ENCODE peak calls at places on chromosome 1, in ten cellular contexts. E, U, L, A, O, H, B, K, Q and N are unnamed samples.

GRCh38 chr1:204723131-204723787 is 37.7 kb upstream of the LRRN2 start:
- DNase-seq in E (no peak), U (no peak), L (no peak), A (no peak), O (peak), H (peak), B (no peak), K (peak), Q (no peak), N (no peak)

GRCh38 chr1:68255301-68255700 is 23.0 kb upstream of the WLS start:
- DNase-seq in E (no peak), U (no peak), L (no peak), A (no peak), O (no peak), H (no peak), B (no peak), K (no peak), Q (no peak), N (no peak)

GRCh38 chr1:245298781-245299180 is 144.0 kb downstream of the KIF26B start:
- DNase-seq in E (peak), U (no peak), L (peak), A (no peak), O (no peak), H (no peak), B (peak), K (no peak), Q (no peak), N (no peak)

GRCh38 chr1:164803366-164803765 is 244.4 kb downstream of the PBX1 start:
- DNase-seq in E (no peak), U (no peak), L (no peak), A (no peak), O (no peak), H (no peak), B (no peak), K (no peak), Q (no peak), N (no peak)

GRCh38 chr1:208387908-208388756 is 143.9 kb upstream of the PLXNA2 start:
- DNase-seq in E (no peak), U (no peak), L (no peak), A (no peak), O (no peak), H (peak), B (no peak), K (no peak), Q (no peak), N (no peak)

GRCh38 chr1:46616277-46617107 is at the start of gene MOB3C:
- DNase-seq in E (peak), U (peak), L (peak), A (peak), O (peak), H (peak), B (peak), K (no peak), Q (peak), N (peak)

GRCh38 chr1:203475012-203475981 is at the start of gene PRELP:
- DNase-seq in E (no peak), U (no peak), L (peak), A (no peak), O (no peak), H (peak), B (peak), K (no peak), Q (peak), N (peak)

GRCh38 chr1:203906932-203907331 is 45.5 kb downstream of the SNRPE start:
- DNase-seq in E (peak), U (no peak), L (peak), A (peak), O (no peak), H (no peak), B (peak), K (no peak), Q (no peak), N (no peak)

GRCh38 chr1:232011961-232012360 is 385.4 kb downstream of the DISC1 start:
- DNase-seq in E (no peak), U (no peak), L (peak), A (no peak), O (no peak), H (no peak), B (peak), K (no peak), Q (no peak), N (no peak)

GRCh38 chr1:10860682-10861081 is 64.2 kb upstream of the CASZ1 start:
- DNase-seq in E (no peak), U (no peak), L (no peak), A (no peak), O (no peak), H (no peak), B (no peak), K (no peak), Q (no peak), N (no peak)

GRCh38 chr1:59776960-59777852 is 37.5 kb upstream of the HOOK1 start:
- DNase-seq in E (no peak), U (no peak), L (peak), A (no peak), O (no peak), H (no peak), B (peak), K (no peak), Q (no peak), N (no peak)

GRCh38 chr1:53410100-53410541 is 49.1 kb upstream of the DMRTB1 start:
- DNase-seq in E (no peak), U (no peak), L (peak), A (peak), O (no peak), H (peak), B (no peak), K (no peak), Q (no peak), N (no peak)

GRCh38 chr1:13723810-13724209 is 23.8 kb downstream of the PRDM2 start:
- DNase-seq in E (no peak), U (no peak), L (no peak), A (no peak), O (no peak), H (no peak), B (no peak), K (no peak), Q (no peak), N (no peak)

GRCh38 chr1:24027838-24028468 is 47.8 kb upstream of the SRSF10 start:
- DNase-seq in E (peak), U (no peak), L (peak), A (no peak), O (no peak), H (peak), B (peak), K (no peak), Q (no peak), N (no peak)

GRCh38 chr1:226425431-226426031 is 17.6 kb upstream of the PARP1 start:
- DNase-seq in E (no peak), U (no peak), L (no peak), A (no peak), O (no peak), H (no peak), B (no peak), K (no peak), Q (no peak), N (no peak)